ENCODE peak calls at places on chromosome 19, in four cellular contexts. C is activated T-helper 2 cell treated with anti-CD3 and anti-CD28 coated beads, Interferon-gamma antibody, Interleukin-2, Interleukin-4, amounts not matched to agents 10 μg/mL and 5 μg/mL and 100 μg/mL, durations not matched to agents 14 hours and 24 hours and 36 hours; R is substantia nigra; D is T-helper 2 cell. H is an unnamed sample.

GRCh38 chr19:31096047-31096446 is 253.2 kb downstream of the TSHZ3 start:
- DNase-seq in C (no peak), R (no peak), D (no peak), H (no peak)

GRCh38 chr19:16714702-16715294 is 4.8 kb upstream of the NWD1 start:
- DNase-seq in C (peak; percentile 38), R (peak; percentile 54), D (peak; percentile 9), H (peak; percentile 54)

GRCh38 chr19:43290568-43291359 is 21.4 kb upstream of the PSG9 start:
- DNase-seq in C (no peak), R (no peak), D (no peak), H (no peak)

GRCh38 chr19:43450545-43450997 is 14.8 kb downstream of the LYPD3 start:
- DNase-seq in C (no peak), R (no peak), D (no peak), H (no peak)

GRCh38 chr19:47652285-47652684 is 43.4 kb downstream of the BICRA start:
- DNase-seq in C (no peak), R (no peak), D (no peak), H (no peak)

GRCh38 chr19:7736148-7736547 is 4.2 kb upstream of the CLEC4G start:
- DNase-seq in C (no peak), R (no peak), D (no peak), H (no peak)

GRCh38 chr19:39966617-39967016 is 4.3 kb upstream of the PSMC4 start:
- DNase-seq in C (no peak), R (no peak), D (no peak), H (no peak)

GRCh38 chr19:47005873-47006272 is 13.8 kb upstream of the NPAS1 start:
- DNase-seq in C (no peak), R (no peak), D (no peak), H (no peak)

GRCh38 chr19:46950526-46951235 is 69.0 kb upstream of the NPAS1 start:
- DNase-seq in C (no peak), R (no peak), D (no peak), H (no peak)

GRCh38 chr19:6476155-6476895 is 5.3 kb downstream of the DENND1C start:
- DNase-seq in C (peak; percentile 54), R (peak; percentile 42), D (peak; percentile 62), H (peak; percentile 63)

GRCh38 chr19:1474765-1475351 is 4.2 kb downstream of the C19orf25 start:
- DNase-seq in C (no peak), R (no peak), D (no peak), H (peak; percentile 18)

GRCh38 chr19:9861503-9861902 is 26.4 kb downstream of the PIN1 start:
- DNase-seq in C (no peak), R (no peak), D (no peak), H (no peak)

GRCh38 chr19:3770136-3771032 is 1.6 kb downstream of the RAX2 start:
- DNase-seq in C (no peak), R (no peak), D (no peak), H (no peak)

GRCh38 chr19:52336117-52336811 is at the start of gene ZNF610:
- DNase-seq in C (peak; percentile 82), R (peak; percentile 90), D (peak; percentile 77), H (peak; percentile 86)

GRCh38 chr19:35714601-35715354 is 3.0 kb upstream of the KMT2B start:
- DNase-seq in C (no peak), R (no peak), D (no peak), H (no peak)

GRCh38 chr19:5081441-5082161 is 112.7 kb downstream of the KDM4B start:
- DNase-seq in C (no peak), R (no peak), D (no peak), H (no peak)

GRCh38 chr19:41694196-41694595 is 6.1 kb upstream of the CEACAM7 start:
- DNase-seq in C (no peak), R (no peak), D (no peak), H (no peak)

GRCh38 chr19:39175564-39175963 is 21.2 kb upstream of the NCCRP1 start:
- DNase-seq in C (no peak), R (no peak), D (no peak), H (no peak)

GRCh38 chr19:29840066-29840950 is 28.5 kb downstream of the CCNE1 start:
- DNase-seq in C (no peak), R (no peak), D (no peak), H (no peak)

GRCh38 chr19:18840288-18841260 is 8.8 kb downstream of the UPF1 start:
- DNase-seq in C (no peak), R (no peak), D (no peak), H (no peak)

GRCh38 chr19:7450243-7451223 is 38.3 kb downstream of the PEX11G start:
- DNase-seq in C (no peak), R (no peak), D (no peak), H (no peak)

GRCh38 chr19:45245826-45246225 is 619 bp upstream of the EXOC3L2 start:
- DNase-seq in C (no peak), R (no peak), D (no peak), H (no peak)

GRCh38 chr19:5927439-5927821 is 13.4 kb downstream of the CAPS start:
- DNase-seq in C (no peak), R (no peak), D (no peak), H (no peak)

GRCh38 chr19:9836021-9836420 is 903 bp downstream of the PIN1 start:
- DNase-seq in C (no peak), R (no peak), D (no peak), H (no peak)

GRCh38 chr19:36266375-36266961 is 51.6 kb downstream of the ZNF146 start:
- DNase-seq in C (no peak), R (no peak), D (no peak), H (no peak)

GRCh38 chr19:19042732-19043274 is 9.4 kb downstream of the ARMC6 start:
- DNase-seq in C (no peak), R (no peak), D (no peak), H (no peak)

GRCh38 chr19:14059093-14059480 is 2.8 kb downstream of the PALM3 start:
- DNase-seq in C (no peak), R (no peak), D (peak; percentile 42), H (no peak)

GRCh38 chr19:33755314-33756020 is 41.2 kb upstream of the KCTD15 start:
- DNase-seq in C (no peak), R (no peak), D (no peak), H (no peak)

GRCh38 chr19:6041991-6042421 is 64.1 kb upstream of the RANBP3 start:
- DNase-seq in C (no peak), R (no peak), D (no peak), H (no peak)

GRCh38 chr19:54469496-54469934 is 3.6 kb downstream of the CDC42EP5 start:
- DNase-seq in C (no peak), R (no peak), D (no peak), H (no peak)

GRCh38 chr19:32020538-32020937 is 324.9 kb upstream of the ZNF507 start:
- DNase-seq in C (no peak), R (no peak), D (no peak), H (no peak)

GRCh38 chr19:16301999-16302694 is 22.5 kb upstream of the KLF2 start:
- DNase-seq in C (no peak), R (no peak), D (no peak), H (peak; percentile 64)

GRCh38 chr19:55418185-55418584 is 10.6 kb upstream of the UBE2S start:
- DNase-seq in C (peak; percentile 26), R (peak; percentile 57), D (peak; percentile 27), H (no peak)

GRCh38 chr19:3766520-3766919 is 4.0 kb downstream of the MRPL54 start:
- DNase-seq in C (no peak), R (no peak), D (no peak), H (no peak)

GRCh38 chr19:46954502-46955004 is 65.1 kb upstream of the NPAS1 start:
- DNase-seq in C (no peak), R (no peak), D (no peak), H (no peak)

GRCh38 chr19:28234637-28235036 is 978.3 kb downstream of the UQCRFS1 start:
- DNase-seq in C (no peak), R (no peak), D (no peak), H (no peak)

H was measured in GM06990.